ENCODE peak calls at places on chromosomes 11 and 22, in six cellular contexts. D is tibial nerve; K is activated CD8-positive, alpha-beta T cell treated with anti-CD3 and anti-CD28 coated beads for 36 hours; I is heart left ventricle; W is pancreas; U is uterus. A is an unnamed sample.

GRCh38 chr11:68036141-68036716 is 2.6 kb upstream of the TCIRG1 start:
- DNase-seq in D (no peak), K (no peak), I (no peak), W (peak), U (no peak), A (no peak)

GRCh38 chr11:64659417-64660144 is 63.4 kb downstream of the NRXN2 start:
- DNase-seq in D (no peak), K (no peak), I (no peak), W (no peak), U (no peak), A (peak)

GRCh38 chr11:134466035-134466908 is 54.2 kb upstream of the B3GAT1 start:
- DNase-seq in D (no peak), K (no peak), I (no peak), W (no peak), U (no peak), A (no peak)

GRCh38 chr11:36093548-36093947 is 149.7 kb downstream of the LDLRAD3 start:
- DNase-seq in D (no peak), K (no peak), I (no peak), W (no peak), U (no peak), A (no peak)

GRCh38 chr11:6705905-6706535 is 22.9 kb upstream of the MRPL17 start:
- DNase-seq in D (peak), K (peak), I (peak), W (peak), U (peak), A (no peak)

GRCh38 chr11:17590463-17590862 is 43.4 kb downstream of the OTOG start:
- DNase-seq in D (peak), K (no peak), I (peak), W (no peak), U (no peak), A (no peak)

GRCh38 chr11:15095736-15096228 is 18.9 kb upstream of the INSC start:
- DNase-seq in D (no peak), K (no peak), I (no peak), W (no peak), U (no peak), A (no peak)

GRCh38 chr11:62649486-62649885 is 3.1 kb upstream of the GANAB start:
- DNase-seq in D (no peak), K (no peak), I (no peak), W (no peak), U (no peak), A (no peak)

GRCh38 chr22:20545681-20546521 is 38.5 kb downstream of the MED15 start:
- DNase-seq in D (no peak), K (no peak), I (no peak), W (no peak), U (no peak), A (no peak)

GRCh38 chr11:86888164-86888977 is 66.8 kb downstream of the FZD4 start:
- DNase-seq in D (no peak), K (no peak), I (no peak), W (no peak), U (no peak), A (peak)

GRCh38 chr11:65588199-65589054 is 7.2 kb downstream of the KCNK7 start:
- DNase-seq in D (no peak), K (peak), I (no peak), W (peak), U (peak), A (no peak)

GRCh38 chr11:65479184-65480145 is 19.4 kb upstream of the MALAT1 start:
- DNase-seq in D (no peak), K (no peak), I (peak), W (peak), U (peak), A (peak)

GRCh38 chr11:86122773-86123172 is 53.9 kb upstream of the PICALM start:
- DNase-seq in D (no peak), K (no peak), I (no peak), W (no peak), U (no peak), A (no peak)

GRCh38 chr22:33049125-33049729 is 9.0 kb downstream of the SYN3 start:
- DNase-seq in D (peak), K (peak), I (peak), W (peak), U (peak), A (peak)

GRCh38 chr22:41344189-41344788 is 37.5 kb upstream of the TEF start:
- DNase-seq in D (no peak), K (no peak), I (no peak), W (no peak), U (no peak), A (no peak)

GRCh38 chr22:39994046-39994565 is 648 bp upstream of the FAM83F start:
- DNase-seq in D (no peak), K (peak), I (no peak), W (no peak), U (no peak), A (no peak)

GRCh38 chr11:61369372-61370348 is 7.5 kb downstream of the TMEM138 start:
- DNase-seq in D (peak), K (no peak), I (peak), W (no peak), U (peak), A (peak)

GRCh38 chr11:69562816-69563215 is 78.1 kb upstream of the CCND1 start:
- DNase-seq in D (no peak), K (no peak), I (no peak), W (no peak), U (no peak), A (no peak)

GRCh38 chr11:959027-959426 is 33.4 kb downstream of the AP2A2 start:
- DNase-seq in D (no peak), K (no peak), I (no peak), W (peak), U (no peak), A (no peak)

GRCh38 chr22:20131593-20131855 is at the start of gene ZDHHC8:
- DNase-seq in D (no peak), K (peak), I (peak), W (no peak), U (no peak), A (no peak)

GRCh38 chr11:47056261-47056915 is 119.8 kb downstream of the CSTPP1 start:
- DNase-seq in D (no peak), K (no peak), I (no peak), W (no peak), U (no peak), A (peak)

GRCh38 chr22:45254789-45255261 is 14.1 kb upstream of the KIAA0930 start:
- DNase-seq in D (no peak), K (peak), I (no peak), W (no peak), U (no peak), A (no peak)

GRCh38 chr11:68373189-68373809 is 60.9 kb downstream of the LRP5 start:
- DNase-seq in D (no peak), K (no peak), I (peak), W (no peak), U (peak), A (peak)

GRCh38 chr22:46027219-46028068 is 50.5 kb upstream of the WNT7B start:
- DNase-seq in D (peak), K (no peak), I (peak), W (peak), U (peak), A (no peak)

GRCh38 chr11:112962854-112963367 is 1.7 kb downstream of the NCAM1 start:
- DNase-seq in D (no peak), K (no peak), I (peak), W (peak), U (peak), A (no peak)

GRCh38 chr11:74663315-74663714 is 67.9 kb downstream of the CHRDL2 start:
- DNase-seq in D (no peak), K (no peak), I (no peak), W (no peak), U (no peak), A (no peak)

GRCh38 chr11:130915556-130916237 is 582 bp downstream of the SNX19 start:
- DNase-seq in D (no peak), K (peak), I (no peak), W (peak), U (no peak), A (no peak)

GRCh38 chr22:48548391-48548790 is 1279.3 kb downstream of the BRD1 start:
- DNase-seq in D (no peak), K (no peak), I (no peak), W (peak), U (no peak), A (no peak)

GRCh38 chr11:64694821-64695365 is 28.1 kb downstream of the NRXN2 start:
- DNase-seq in D (no peak), K (peak), I (no peak), W (no peak), U (no peak), A (no peak)

GRCh38 chr11:7890417-7891179 is 40.5 kb downstream of the OR10A6 start:
- DNase-seq in D (no peak), K (no peak), I (no peak), W (no peak), U (no peak), A (no peak)

GRCh38 chr22:39306456-39307361 is 12.7 kb downstream of the RPL3 start:
- DNase-seq in D (no peak), K (peak), I (no peak), W (no peak), U (no peak), A (no peak)

GRCh38 chr11:113385749-113386148 is 1.8 kb upstream of the ANKK1 start:
- DNase-seq in D (no peak), K (no peak), I (no peak), W (no peak), U (no peak), A (no peak)

GRCh38 chr11:82967381-82967780 is 65.8 kb downstream of the DDIAS start:
- DNase-seq in D (no peak), K (no peak), I (no peak), W (no peak), U (no peak), A (no peak)

GRCh38 chr11:31803813-31804438 is 7.2 kb downstream of the PAX6 start:
- DNase-seq in D (no peak), K (no peak), I (no peak), W (no peak), U (no peak), A (no peak)

GRCh38 chr11:36399745-36400144 is 103.7 kb downstream of the PRR5L start:
- DNase-seq in D (no peak), K (no peak), I (no peak), W (no peak), U (no peak), A (no peak)

GRCh38 chr11:120334894-120335462 is 1.2 kb upstream of the ARHGEF12 start:
- DNase-seq in D (peak), K (peak), I (peak), W (no peak), U (peak), A (peak)

GRCh38 chr22:26464312-26464711 is 19.3 kb downstream of the HPS4 start:
- DNase-seq in D (peak), K (no peak), I (no peak), W (no peak), U (no peak), A (peak)

GRCh38 chr22:43385770-43386641 is 25.8 kb upstream of the MPPED1 start:
- DNase-seq in D (peak), K (peak), I (peak), W (peak), U (peak), A (peak)

GRCh38 chr22:43390166-43390565 is 21.6 kb upstream of the MPPED1 start:
- DNase-seq in D (no peak), K (no peak), I (no peak), W (no peak), U (no peak), A (no peak)

GRCh38 chr22:43389227-43389836 is 22.5 kb upstream of the MPPED1 start:
- DNase-seq in D (no peak), K (no peak), I (no peak), W (no peak), U (no peak), A (no peak)

GRCh38 chr22:43387815-43388214 is 24.0 kb upstream of the MPPED1 start:
- DNase-seq in D (no peak), K (no peak), I (no peak), W (no peak), U (no peak), A (no peak)

GRCh38 chr22:43388420-43388851 is 23.4 kb upstream of the MPPED1 start:
- DNase-seq in D (peak), K (peak), I (peak), W (peak), U (peak), A (peak)
- TF ChIP-seq CTCF in D (peak), K (peak), I (peak), W (peak), U (peak), A (peak)

GRCh38 chr11:12236744-12237101 is 126.3 kb downstream of the MICAL2 start:
- DNase-seq in D (no peak), K (no peak), I (no peak), W (no peak), U (no peak), A (no peak)
- TF ChIP-seq CTCF in D (no peak), K (peak), I (no peak), W (no peak), U (no peak), A (no peak)

DNA sequence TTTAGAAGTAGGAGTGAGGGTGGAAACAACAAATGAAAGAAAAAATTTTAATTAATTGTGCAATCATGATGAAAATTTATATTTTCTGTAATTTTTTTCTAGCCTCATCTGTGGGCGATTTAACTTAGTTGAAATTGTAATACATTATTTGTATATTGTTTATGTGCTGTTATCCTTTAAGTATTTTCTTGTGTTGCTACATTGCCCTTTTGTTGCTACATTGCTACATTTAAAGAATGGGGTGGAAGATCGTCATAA is 106.2 kb upstream of the OR4B1 start:
- DNase-seq in D (no peak), K (no peak), I (no peak), W (no peak), U (no peak), A (no peak)
- TF ChIP-seq CTCF in D (no peak), K (no peak), I (no peak), W (no peak), U (no peak), A (no peak)

GRCh38 chr22:42801537-42802165 is 55.4 kb downstream of the ARFGAP3 start:
- DNase-seq in D (no peak), K (no peak), I (no peak), W (no peak), U (no peak), A (no peak)

GRCh38 chr22:42799061-42799460 is 58.0 kb downstream of the ARFGAP3 start:
- DNase-seq in D (no peak), K (no peak), I (no peak), W (no peak), U (no peak), A (no peak)

GRCh38 chr22:42803454-42803853 is 53.6 kb downstream of the ARFGAP3 start:
- DNase-seq in D (no peak), K (no peak), I (peak), W (no peak), U (no peak), A (no peak)

GRCh38 chr22:42799462-42800405 is 57.3 kb downstream of the ARFGAP3 start:
- DNase-seq in D (no peak), K (peak), I (no peak), W (no peak), U (no peak), A (no peak)

DNA sequence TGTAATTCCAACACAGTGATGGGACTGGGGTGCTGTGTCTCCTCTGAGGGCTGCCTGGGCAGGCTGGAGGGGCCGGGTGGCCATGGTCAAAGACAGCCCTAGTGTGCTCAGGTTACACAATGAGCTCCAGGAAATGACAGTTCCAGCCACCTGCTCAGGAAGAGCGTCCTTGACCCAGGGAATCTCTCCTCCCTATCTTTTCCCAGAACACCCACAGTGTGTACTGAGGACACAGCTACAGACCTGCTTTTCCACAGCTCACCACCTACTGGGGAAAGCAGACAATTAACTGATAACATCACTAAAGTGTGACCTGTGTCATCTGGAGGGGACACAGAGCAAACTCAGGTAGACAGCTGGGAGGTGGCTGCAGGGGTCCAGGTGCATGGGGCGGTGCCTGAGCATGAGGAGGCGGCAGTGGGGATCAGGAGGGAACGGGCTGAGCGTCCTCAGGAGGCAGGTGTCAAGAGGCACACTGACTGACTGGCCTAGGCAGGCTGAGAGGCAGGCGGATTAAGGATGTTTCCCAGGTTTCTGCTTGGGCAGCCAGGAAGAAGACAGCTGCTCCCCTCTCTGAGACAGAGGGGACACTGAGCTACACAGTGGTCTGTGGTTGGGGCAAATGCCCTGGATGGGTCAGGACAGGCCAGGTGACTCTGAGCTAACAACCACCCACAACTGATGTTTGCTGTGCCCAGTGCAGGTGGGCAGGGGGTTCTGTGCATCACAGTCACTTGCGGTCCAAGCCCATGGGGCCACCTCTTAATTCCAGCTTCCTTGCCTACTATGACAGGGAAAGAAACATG is 56.1 kb downstream of the ARFGAP3 start:
- DNase-seq in D (no peak), K (no peak), I (no peak), W (no peak), U (no peak), A (no peak)
- TF ChIP-seq CTCF in D (no peak), K (no peak), I (no peak), W (no peak), U (no peak), A (no peak)

DNA sequence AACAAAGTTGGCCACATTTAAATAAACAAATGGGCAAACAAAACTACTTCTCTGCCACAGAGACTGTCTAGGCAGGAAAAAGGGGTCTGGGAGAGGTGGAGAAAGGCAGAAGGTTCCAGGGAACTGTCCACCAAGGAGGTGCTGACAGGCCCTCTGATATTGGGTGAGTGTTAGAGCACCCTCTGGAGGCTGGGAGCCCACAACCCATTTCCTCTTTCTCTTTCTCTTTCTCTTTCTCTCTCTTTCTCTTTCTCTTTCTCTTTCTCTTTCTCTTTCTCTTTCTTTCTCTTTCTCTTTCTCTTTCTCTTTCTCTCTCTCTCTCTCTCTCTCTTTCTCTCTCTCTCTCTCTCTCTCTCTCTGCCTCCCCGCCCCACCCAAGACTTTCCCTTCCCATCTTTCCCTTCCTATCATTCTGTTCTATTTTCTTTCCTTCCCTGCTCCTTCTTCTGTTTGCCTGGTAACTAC is 912.8 kb downstream of the DLG2 start:
- DNase-seq in D (no peak), K (peak), I (peak), W (peak), U (no peak), A (no peak)
- TF ChIP-seq CTCF in D (peak), K (peak), I (peak), W (peak), U (no peak), A (peak)